ENCODE peak calls at places on chromosome 5, in ten cellular contexts. One of them, this sample, is unnamed.
A peak's percentile ranks its signal among the peaks of the same experiment; 100 is the strongest.

GRCh38 chr5:158955636-158956035 is 144.1 kb downstream of the EBF1 start:
- DNase-seq in T-cell: no peak
- DNase-seq in chondrocyte: no peak
- DNase-seq in stimulated activated CD8-positive, alpha-beta memory T cell treated with anti-CD3 and anti-CD28 coated beads, Interleukin-15, amount 100 ng/mL, for 24 hours: no peak
- DNase-seq in heart left ventricle: no peak
- DNase-seq in uterus: no peak
- DNase-seq in frontal cortex: no peak
- DNase-seq in Caco-2: no peak
- DNase-seq in activated CD8-positive, alpha-beta memory T cell treated with anti-CD3 and anti-CD28 coated beads, Interleukin-2, amount 50 U/mL, for 48 hours: no peak
- DNase-seq in tibial artery: no peak
- DNase-seq in this sample: no peak

GRCh38 chr5:135997936-135998335 is 30.9 kb upstream of the TGFBI start:
- DNase-seq in uterus: no peak
- DNase-seq in stimulated activated CD8-positive, alpha-beta memory T cell treated with anti-CD3 and anti-CD28 coated beads, Interleukin-15, amount 100 ng/mL, for 24 hours: no peak
- DNase-seq in chondrocyte: no peak
- DNase-seq in tibial artery: no peak
- DNase-seq in T-cell: no peak
- DNase-seq in frontal cortex: no peak
- DNase-seq in Caco-2: no peak
- DNase-seq in activated CD8-positive, alpha-beta memory T cell treated with anti-CD3 and anti-CD28 coated beads, Interleukin-2, amount 50 U/mL, for 48 hours: no peak
- DNase-seq in heart left ventricle: no peak
- DNase-seq in this sample: no peak

GRCh38 chr5:137016783-137017324 is 482.3 kb downstream of the SPOCK1 start:
- DNase-seq in stimulated activated CD8-positive, alpha-beta memory T cell treated with anti-CD3 and anti-CD28 coated beads, Interleukin-15, amount 100 ng/mL, for 24 hours: no peak
- DNase-seq in heart left ventricle: no peak
- DNase-seq in activated CD8-positive, alpha-beta memory T cell treated with anti-CD3 and anti-CD28 coated beads, Interleukin-2, amount 50 U/mL, for 48 hours: no peak
- DNase-seq in Caco-2: no peak
- DNase-seq in frontal cortex: no peak
- DNase-seq in T-cell: no peak
- DNase-seq in uterus: no peak
- DNase-seq in tibial artery: no peak
- DNase-seq in chondrocyte: no peak
- DNase-seq in this sample: no peak

GRCh38 chr5:154421868-154422267 is 23.9 kb upstream of the SAP30L start:
- DNase-seq in uterus: no peak
- DNase-seq in Caco-2: peak; percentile 54
- DNase-seq in frontal cortex: no peak
- DNase-seq in chondrocyte: no peak
- DNase-seq in heart left ventricle: no peak
- DNase-seq in T-cell: no peak
- DNase-seq in stimulated activated CD8-positive, alpha-beta memory T cell treated with anti-CD3 and anti-CD28 coated beads, Interleukin-15, amount 100 ng/mL, for 24 hours: no peak
- DNase-seq in activated CD8-positive, alpha-beta memory T cell treated with anti-CD3 and anti-CD28 coated beads, Interleukin-2, amount 50 U/mL, for 48 hours: no peak
- DNase-seq in tibial artery: no peak
- DNase-seq in this sample: no peak

GRCh38 chr5:103472820-103473219 is 89.8 kb downstream of the NUDT12 start:
- DNase-seq in tibial artery: no peak
- DNase-seq in activated CD8-positive, alpha-beta memory T cell treated with anti-CD3 and anti-CD28 coated beads, Interleukin-2, amount 50 U/mL, for 48 hours: no peak
- DNase-seq in stimulated activated CD8-positive, alpha-beta memory T cell treated with anti-CD3 and anti-CD28 coated beads, Interleukin-15, amount 100 ng/mL, for 24 hours: no peak
- DNase-seq in T-cell: no peak
- DNase-seq in heart left ventricle: no peak
- DNase-seq in Caco-2: no peak
- DNase-seq in uterus: no peak
- DNase-seq in frontal cortex: no peak
- DNase-seq in chondrocyte: no peak
- DNase-seq in this sample: no peak

GRCh38 chr5:150448960-150449490 is 514 bp downstream of the RPS14 start:
- DNase-seq in activated CD8-positive, alpha-beta memory T cell treated with anti-CD3 and anti-CD28 coated beads, Interleukin-2, amount 50 U/mL, for 48 hours: no peak
- DNase-seq in heart left ventricle: no peak
- DNase-seq in stimulated activated CD8-positive, alpha-beta memory T cell treated with anti-CD3 and anti-CD28 coated beads, Interleukin-15, amount 100 ng/mL, for 24 hours: no peak
- DNase-seq in chondrocyte: no peak
- DNase-seq in uterus: no peak
- DNase-seq in frontal cortex: no peak
- DNase-seq in T-cell: no peak
- DNase-seq in Caco-2: peak; percentile 10
- DNase-seq in tibial artery: no peak
- DNase-seq in this sample: no peak

GRCh38 chr5:169805937-169806700 is 169.0 kb downstream of the DOCK2 start:
- DNase-seq in frontal cortex: no peak
- DNase-seq in uterus: no peak
- DNase-seq in chondrocyte: no peak
- DNase-seq in stimulated activated CD8-positive, alpha-beta memory T cell treated with anti-CD3 and anti-CD28 coated beads, Interleukin-15, amount 100 ng/mL, for 24 hours: no peak
- DNase-seq in Caco-2: no peak
- DNase-seq in heart left ventricle: no peak
- DNase-seq in activated CD8-positive, alpha-beta memory T cell treated with anti-CD3 and anti-CD28 coated beads, Interleukin-2, amount 50 U/mL, for 48 hours: no peak
- DNase-seq in T-cell: no peak
- DNase-seq in tibial artery: no peak
- DNase-seq in this sample: no peak

GRCh38 chr5:131747180-131748105 is 49.4 kb downstream of the FNIP1 start:
- DNase-seq in chondrocyte: no peak
- DNase-seq in T-cell: no peak
- DNase-seq in tibial artery: no peak
- DNase-seq in uterus: no peak
- DNase-seq in stimulated activated CD8-positive, alpha-beta memory T cell treated with anti-CD3 and anti-CD28 coated beads, Interleukin-15, amount 100 ng/mL, for 24 hours: no peak
- DNase-seq in frontal cortex: no peak
- DNase-seq in activated CD8-positive, alpha-beta memory T cell treated with anti-CD3 and anti-CD28 coated beads, Interleukin-2, amount 50 U/mL, for 48 hours: no peak
- DNase-seq in Caco-2: no peak
- DNase-seq in heart left ventricle: no peak
- DNase-seq in this sample: no peak

GRCh38 chr5:82176115-82176514 is 102.0 kb downstream of the RPS23 start:
- DNase-seq in tibial artery: no peak
- DNase-seq in activated CD8-positive, alpha-beta memory T cell treated with anti-CD3 and anti-CD28 coated beads, Interleukin-2, amount 50 U/mL, for 48 hours: no peak
- DNase-seq in chondrocyte: no peak
- DNase-seq in uterus: no peak
- DNase-seq in heart left ventricle: no peak
- DNase-seq in Caco-2: no peak
- DNase-seq in T-cell: no peak
- DNase-seq in frontal cortex: no peak
- DNase-seq in stimulated activated CD8-positive, alpha-beta memory T cell treated with anti-CD3 and anti-CD28 coated beads, Interleukin-15, amount 100 ng/mL, for 24 hours: no peak
- DNase-seq in this sample: no peak

GRCh38 chr5:56523779-56524178 is 290.6 kb upstream of the ANKRD55 start:
- DNase-seq in frontal cortex: no peak
- DNase-seq in uterus: peak; percentile 36
- DNase-seq in stimulated activated CD8-positive, alpha-beta memory T cell treated with anti-CD3 and anti-CD28 coated beads, Interleukin-15, amount 100 ng/mL, for 24 hours: no peak
- DNase-seq in Caco-2: no peak
- DNase-seq in activated CD8-positive, alpha-beta memory T cell treated with anti-CD3 and anti-CD28 coated beads, Interleukin-2, amount 50 U/mL, for 48 hours: no peak
- DNase-seq in chondrocyte: no peak
- DNase-seq in heart left ventricle: no peak
- DNase-seq in T-cell: no peak
- DNase-seq in tibial artery: no peak
- DNase-seq in this sample: no peak

GRCh38 chr5:136067422-136067821 is 38.6 kb downstream of the TGFBI start:
- DNase-seq in chondrocyte: no peak
- DNase-seq in frontal cortex: no peak
- DNase-seq in stimulated activated CD8-positive, alpha-beta memory T cell treated with anti-CD3 and anti-CD28 coated beads, Interleukin-15, amount 100 ng/mL, for 24 hours: no peak
- DNase-seq in Caco-2: no peak
- DNase-seq in uterus: no peak
- DNase-seq in T-cell: no peak
- DNase-seq in heart left ventricle: no peak
- DNase-seq in tibial artery: no peak
- DNase-seq in activated CD8-positive, alpha-beta memory T cell treated with anti-CD3 and anti-CD28 coated beads, Interleukin-2, amount 50 U/mL, for 48 hours: no peak
- DNase-seq in this sample: no peak

GRCh38 chr5:1891391-1891790 is 8.7 kb upstream of the IRX4 start:
- DNase-seq in heart left ventricle: no peak
- DNase-seq in chondrocyte: peak; percentile 46
- DNase-seq in Caco-2: no peak
- DNase-seq in T-cell: no peak
- DNase-seq in uterus: no peak
- DNase-seq in stimulated activated CD8-positive, alpha-beta memory T cell treated with anti-CD3 and anti-CD28 coated beads, Interleukin-15, amount 100 ng/mL, for 24 hours: no peak
- DNase-seq in tibial artery: no peak
- DNase-seq in activated CD8-positive, alpha-beta memory T cell treated with anti-CD3 and anti-CD28 coated beads, Interleukin-2, amount 50 U/mL, for 48 hours: no peak
- DNase-seq in frontal cortex: no peak
- DNase-seq in this sample: no peak

GRCh38 chr5:138978085-138978484 is 103.0 kb upstream of the LRRTM2 start:
- DNase-seq in Caco-2: no peak
- DNase-seq in tibial artery: no peak
- DNase-seq in stimulated activated CD8-positive, alpha-beta memory T cell treated with anti-CD3 and anti-CD28 coated beads, Interleukin-15, amount 100 ng/mL, for 24 hours: no peak
- DNase-seq in T-cell: no peak
- DNase-seq in activated CD8-positive, alpha-beta memory T cell treated with anti-CD3 and anti-CD28 coated beads, Interleukin-2, amount 50 U/mL, for 48 hours: no peak
- DNase-seq in heart left ventricle: no peak
- DNase-seq in chondrocyte: no peak
- DNase-seq in uterus: no peak
- DNase-seq in frontal cortex: no peak
- DNase-seq in this sample: no peak

GRCh38 chr5:122192883-122193496 is 63.6 kb downstream of the ZNF474 start:
- DNase-seq in activated CD8-positive, alpha-beta memory T cell treated with anti-CD3 and anti-CD28 coated beads, Interleukin-2, amount 50 U/mL, for 48 hours: no peak
- DNase-seq in chondrocyte: no peak
- DNase-seq in T-cell: no peak
- DNase-seq in uterus: peak; percentile 58
- DNase-seq in tibial artery: no peak
- DNase-seq in Caco-2: peak; percentile 69
- DNase-seq in stimulated activated CD8-positive, alpha-beta memory T cell treated with anti-CD3 and anti-CD28 coated beads, Interleukin-15, amount 100 ng/mL, for 24 hours: no peak
- DNase-seq in heart left ventricle: peak; percentile 22
- DNase-seq in frontal cortex: peak; percentile 30
- DNase-seq in this sample: no peak

GRCh38 chr5:145502906-145503305 is 332.2 kb downstream of the PRELID2 start:
- DNase-seq in uterus: no peak
- DNase-seq in Caco-2: no peak
- DNase-seq in chondrocyte: no peak
- DNase-seq in tibial artery: no peak
- DNase-seq in activated CD8-positive, alpha-beta memory T cell treated with anti-CD3 and anti-CD28 coated beads, Interleukin-2, amount 50 U/mL, for 48 hours: no peak
- DNase-seq in frontal cortex: no peak
- DNase-seq in stimulated activated CD8-positive, alpha-beta memory T cell treated with anti-CD3 and anti-CD28 coated beads, Interleukin-15, amount 100 ng/mL, for 24 hours: no peak
- DNase-seq in T-cell: no peak
- DNase-seq in heart left ventricle: no peak
- DNase-seq in this sample: no peak

GRCh38 chr5:57499262-57500050 is 16.8 kb upstream of the ACTBL2 start:
- DNase-seq in activated CD8-positive, alpha-beta memory T cell treated with anti-CD3 and anti-CD28 coated beads, Interleukin-2, amount 50 U/mL, for 48 hours: no peak
- DNase-seq in tibial artery: no peak
- DNase-seq in frontal cortex: peak; percentile 24
- DNase-seq in uterus: no peak
- DNase-seq in Caco-2: peak; percentile 53
- DNase-seq in heart left ventricle: peak; percentile 31
- DNase-seq in chondrocyte: no peak
- DNase-seq in stimulated activated CD8-positive, alpha-beta memory T cell treated with anti-CD3 and anti-CD28 coated beads, Interleukin-15, amount 100 ng/mL, for 24 hours: no peak
- DNase-seq in T-cell: no peak
- DNase-seq in this sample: no peak

GRCh38 chr5:117262607-117263131 is 688.0 kb upstream of the SEMA6A start:
- DNase-seq in uterus: no peak
- DNase-seq in T-cell: no peak
- DNase-seq in frontal cortex: no peak
- DNase-seq in Caco-2: no peak
- DNase-seq in heart left ventricle: no peak
- DNase-seq in tibial artery: no peak
- DNase-seq in chondrocyte: no peak
- DNase-seq in activated CD8-positive, alpha-beta memory T cell treated with anti-CD3 and anti-CD28 coated beads, Interleukin-2, amount 50 U/mL, for 48 hours: no peak
- DNase-seq in stimulated activated CD8-positive, alpha-beta memory T cell treated with anti-CD3 and anti-CD28 coated beads, Interleukin-15, amount 100 ng/mL, for 24 hours: no peak
- DNase-seq in this sample: no peak

GRCh38 chr5:40627708-40628107 is 52.0 kb upstream of the PTGER4 start:
- DNase-seq in heart left ventricle: no peak
- DNase-seq in frontal cortex: no peak
- DNase-seq in tibial artery: no peak
- DNase-seq in Caco-2: no peak
- DNase-seq in stimulated activated CD8-positive, alpha-beta memory T cell treated with anti-CD3 and anti-CD28 coated beads, Interleukin-15, amount 100 ng/mL, for 24 hours: no peak
- DNase-seq in chondrocyte: no peak
- DNase-seq in T-cell: no peak
- DNase-seq in uterus: no peak
- DNase-seq in activated CD8-positive, alpha-beta memory T cell treated with anti-CD3 and anti-CD28 coated beads, Interleukin-2, amount 50 U/mL, for 48 hours: no peak
- DNase-seq in this sample: no peak

GRCh38 chr5:157624144-157624543 is 28.1 kb downstream of the SOX30 start:
- DNase-seq in uterus: no peak
- DNase-seq in frontal cortex: no peak
- DNase-seq in chondrocyte: no peak
- DNase-seq in Caco-2: peak; percentile 63
- DNase-seq in tibial artery: no peak
- DNase-seq in T-cell: no peak
- DNase-seq in activated CD8-positive, alpha-beta memory T cell treated with anti-CD3 and anti-CD28 coated beads, Interleukin-2, amount 50 U/mL, for 48 hours: no peak
- DNase-seq in stimulated activated CD8-positive, alpha-beta memory T cell treated with anti-CD3 and anti-CD28 coated beads, Interleukin-15, amount 100 ng/mL, for 24 hours: no peak
- DNase-seq in heart left ventricle: no peak
- DNase-seq in this sample: no peak

GRCh38 chr5:33855396-33855795 is 36.4 kb downstream of the ADAMTS12 start:
- DNase-seq in activated CD8-positive, alpha-beta memory T cell treated with anti-CD3 and anti-CD28 coated beads, Interleukin-2, amount 50 U/mL, for 48 hours: no peak
- DNase-seq in stimulated activated CD8-positive, alpha-beta memory T cell treated with anti-CD3 and anti-CD28 coated beads, Interleukin-15, amount 100 ng/mL, for 24 hours: no peak
- DNase-seq in T-cell: no peak
- DNase-seq in tibial artery: no peak
- DNase-seq in frontal cortex: no peak
- DNase-seq in heart left ventricle: no peak
- DNase-seq in chondrocyte: no peak
- DNase-seq in Caco-2: no peak
- DNase-seq in uterus: no peak
- DNase-seq in this sample: no peak

GRCh38 chr5:83396662-83397061 is 74.9 kb upstream of the VCAN start:
- DNase-seq in uterus: no peak
- DNase-seq in Caco-2: no peak
- DNase-seq in activated CD8-positive, alpha-beta memory T cell treated with anti-CD3 and anti-CD28 coated beads, Interleukin-2, amount 50 U/mL, for 48 hours: no peak
- DNase-seq in T-cell: no peak
- DNase-seq in heart left ventricle: no peak
- DNase-seq in frontal cortex: no peak
- DNase-seq in stimulated activated CD8-positive, alpha-beta memory T cell treated with anti-CD3 and anti-CD28 coated beads, Interleukin-15, amount 100 ng/mL, for 24 hours: no peak
- DNase-seq in chondrocyte: no peak
- DNase-seq in tibial artery: no peak
- DNase-seq in this sample: no peak

GRCh38 chr5:176543428-176544182 is 5.5 kb upstream of the CDHR2 start:
- DNase-seq in tibial artery: no peak
- DNase-seq in activated CD8-positive, alpha-beta memory T cell treated with anti-CD3 and anti-CD28 coated beads, Interleukin-2, amount 50 U/mL, for 48 hours: peak; percentile 88
- DNase-seq in chondrocyte: no peak
- DNase-seq in T-cell: peak; percentile 60
- DNase-seq in Caco-2: peak; percentile 82
- DNase-seq in uterus: peak; percentile 52
- DNase-seq in heart left ventricle: peak; percentile 78
- DNase-seq in stimulated activated CD8-positive, alpha-beta memory T cell treated with anti-CD3 and anti-CD28 coated beads, Interleukin-15, amount 100 ng/mL, for 24 hours: peak; percentile 53
- DNase-seq in frontal cortex: peak; percentile 58
- DNase-seq in this sample: no peak

GRCh38 chr5:127029513-127030258 is 672 bp downstream of the MARCHF3 start:
- DNase-seq in activated CD8-positive, alpha-beta memory T cell treated with anti-CD3 and anti-CD28 coated beads, Interleukin-2, amount 50 U/mL, for 48 hours: peak; percentile 72
- DNase-seq in uterus: peak; percentile 49
- DNase-seq in T-cell: peak; percentile 19
- DNase-seq in tibial artery: peak; percentile 74
- DNase-seq in heart left ventricle: peak; percentile 45
- DNase-seq in frontal cortex: no peak
- DNase-seq in chondrocyte: peak; percentile 86
- DNase-seq in stimulated activated CD8-positive, alpha-beta memory T cell treated with anti-CD3 and anti-CD28 coated beads, Interleukin-15, amount 100 ng/mL, for 24 hours: peak; percentile 4
- DNase-seq in Caco-2: peak; percentile 52
- DNase-seq in this sample: no peak

This sample was measured in D721Med.